ENCODE peak calls at places on chromosome 15, in five cellular contexts. C, Y, W, U and O are unnamed samples.

GRCh38 chr15:61099030-61099800 is 129.9 kb downstream of the RORA start:
- DNase-seq in C (no peak), Y (no peak), W (no peak), U (no peak), O (no peak)

GRCh38 chr15:27776501-27776900 is 322.6 kb downstream of the OCA2 start:
- DNase-seq in C (no peak), Y (no peak), W (no peak), U (no peak), O (no peak)

GRCh38 chr15:77821188-77821958 is 188.7 kb upstream of the LINGO1 start:
- DNase-seq in C (peak; percentile 47), Y (peak; percentile 42), W (no peak), U (peak; percentile 37), O (peak; percentile 44)

GRCh38 chr15:25763206-25763880 is 99.8 kb downstream of the ATP10A start:
- DNase-seq in C (no peak), Y (no peak), W (no peak), U (no peak), O (no peak)

GRCh38 chr15:28901987-28902745 is 16.4 kb downstream of the APBA2 start:
- DNase-seq in C (no peak), Y (no peak), W (no peak), U (no peak), O (no peak)

GRCh38 chr15:29822685-29823459 is 604 bp upstream of the TJP1 start:
- DNase-seq in C (peak; percentile 57), Y (peak; percentile 66), W (peak; percentile 70), U (peak; percentile 52), O (peak; percentile 75)

GRCh38 chr15:63718590-63719035 is 115.1 kb downstream of the HERC1 start:
- DNase-seq in C (no peak), Y (no peak), W (no peak), U (no peak), O (peak; percentile 7)

GRCh38 chr15:60523056-60523455 is 44.1 kb upstream of the ICE2 start:
- DNase-seq in C (no peak), Y (no peak), W (no peak), U (no peak), O (no peak)

GRCh38 chr15:74398183-74398582 is 30.7 kb upstream of the CYP11A1 start:
- DNase-seq in C (no peak), Y (no peak), W (no peak), U (no peak), O (no peak)

GRCh38 chr15:81174759-81175327 is 21.8 kb upstream of the IL16 start:
- DNase-seq in C (no peak), Y (no peak), W (no peak), U (no peak), O (no peak)

GRCh38 chr15:74506515-74506840 is 34.5 kb upstream of the ARID3B start:
- DNase-seq in C (no peak), Y (no peak), W (no peak), U (no peak), O (no peak)

GRCh38 chr15:33380406-33380805 is 69.6 kb downstream of the RYR3 start:
- DNase-seq in C (no peak), Y (no peak), W (peak; percentile 28), U (no peak), O (no peak)

GRCh38 chr15:49059491-49059890 is 13.2 kb upstream of the SECISBP2L start:
- DNase-seq in C (no peak), Y (no peak), W (no peak), U (no peak), O (no peak)

GRCh38 chr15:27250223-27250622 is 279.2 kb downstream of the GABRG3 start:
- DNase-seq in C (no peak), Y (no peak), W (no peak), U (no peak), O (no peak)

GRCh38 chr15:99409097-99409473 is 156.7 kb upstream of the MEF2A start:
- DNase-seq in C (peak; percentile 69), Y (peak; percentile 67), W (peak; percentile 64), U (peak; percentile 38), O (no peak)

GRCh38 chr15:78708713-78709112 is 67.7 kb upstream of the CHRNB4 start:
- DNase-seq in C (no peak), Y (no peak), W (no peak), U (no peak), O (no peak)

GRCh38 chr15:80138962-80139361 is 13.8 kb upstream of the FAH start:
- DNase-seq in C (no peak), Y (no peak), W (no peak), U (no peak), O (no peak)

GRCh38 chr15:58065011-58065444 is 483 bp downstream of the ALDH1A2 start:
- DNase-seq in C (peak; percentile 5), Y (peak; percentile 38), W (peak; percentile 16), U (no peak), O (no peak)

GRCh38 chr15:63544253-63545026 is 40.0 kb downstream of the USP3 start:
- DNase-seq in C (no peak), Y (no peak), W (no peak), U (no peak), O (no peak)

GRCh38 chr15:90680371-90680935 is 36.7 kb upstream of the BLM start:
- DNase-seq in C (no peak), Y (no peak), W (peak; percentile 48), U (no peak), O (peak; percentile 93)

GRCh38 chr15:34223904-34224596 is 766 bp upstream of the EMC4 start:
- DNase-seq in C (no peak), Y (no peak), W (no peak), U (no peak), O (no peak)

GRCh38 chr15:99928429-99928981 is 195.3 kb upstream of the LYSMD4 start:
- DNase-seq in C (peak; percentile 77), Y (peak; percentile 87), W (peak; percentile 76), U (peak; percentile 42), O (peak; percentile 62)

GRCh38 chr15:46365612-46366011 is 730.8 kb downstream of the SQOR start:
- DNase-seq in C (no peak), Y (peak; percentile 12), W (no peak), U (no peak), O (no peak)

DNA sequence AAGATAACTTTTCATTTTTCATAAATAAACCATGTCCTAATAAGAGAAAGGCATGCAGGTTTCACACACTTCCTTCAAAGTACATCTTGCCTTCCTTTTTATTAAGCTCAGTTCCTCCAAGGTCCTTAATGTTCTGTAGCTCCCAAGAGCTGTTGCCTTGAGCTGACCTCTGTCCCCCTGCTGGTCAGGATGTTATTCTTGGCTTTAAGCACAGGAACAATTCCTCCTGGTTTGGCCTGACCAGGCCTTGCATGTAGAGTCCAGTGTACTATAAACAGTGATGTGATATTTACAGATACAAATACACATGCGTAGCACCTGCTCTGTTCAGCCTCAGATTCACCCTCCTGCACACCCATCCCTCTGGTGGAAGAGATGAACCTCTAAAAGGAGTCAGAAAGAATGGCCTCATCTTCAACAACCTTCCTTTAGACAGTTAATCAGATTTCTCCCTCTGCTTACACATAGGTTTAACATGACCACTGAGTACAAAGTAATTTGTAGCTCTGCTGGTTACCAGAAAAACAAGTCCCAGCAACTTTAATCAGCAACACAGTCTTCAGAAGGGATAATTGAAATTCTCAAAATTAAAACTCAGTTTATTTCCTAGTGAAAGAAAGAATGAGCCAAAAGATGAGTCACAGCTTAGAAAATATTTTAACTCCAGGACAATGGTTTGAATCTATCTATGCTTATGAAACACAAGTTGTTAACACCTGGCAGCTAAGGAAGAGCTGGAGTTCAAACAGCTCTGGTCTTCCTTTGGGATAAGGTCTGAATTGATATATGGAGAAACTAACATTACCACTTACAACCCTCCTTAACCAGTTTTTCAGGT is 46.5 kb downstream of the PTPN9 start:
- DNase-seq in C (peak; percentile 21), Y (peak; percentile 57), W (peak; percentile 55), U (peak; percentile 49), O (peak; percentile 44)
- H3K4me1 ChIP-seq in C (peaks cover 20% of the 10 kb centered on the region), Y (peaks cover 46% of the 10 kb centered on the region), W (peaks cover 26% of the 10 kb centered on the region), U (peaks cover 25% of the 10 kb centered on the region), O (peaks cover 13% of the 10 kb centered on the region)

GRCh38 chr15:92611995-92612745 is 43.4 kb downstream of the FAM174B start:
- DNase-seq in C (no peak), Y (no peak), W (no peak), U (no peak), O (no peak)

GRCh38 chr15:92614791-92615785 is 40.5 kb downstream of the FAM174B start:
- DNase-seq in C (no peak), Y (no peak), W (no peak), U (no peak), O (no peak)

GRCh38 chr15:92613841-92614240 is 41.7 kb downstream of the FAM174B start:
- DNase-seq in C (no peak), Y (no peak), W (no peak), U (no peak), O (no peak)

GRCh38 chr15:92612891-92613290 is 42.7 kb downstream of the FAM174B start:
- DNase-seq in C (no peak), Y (no peak), W (no peak), U (no peak), O (no peak)

DNA sequence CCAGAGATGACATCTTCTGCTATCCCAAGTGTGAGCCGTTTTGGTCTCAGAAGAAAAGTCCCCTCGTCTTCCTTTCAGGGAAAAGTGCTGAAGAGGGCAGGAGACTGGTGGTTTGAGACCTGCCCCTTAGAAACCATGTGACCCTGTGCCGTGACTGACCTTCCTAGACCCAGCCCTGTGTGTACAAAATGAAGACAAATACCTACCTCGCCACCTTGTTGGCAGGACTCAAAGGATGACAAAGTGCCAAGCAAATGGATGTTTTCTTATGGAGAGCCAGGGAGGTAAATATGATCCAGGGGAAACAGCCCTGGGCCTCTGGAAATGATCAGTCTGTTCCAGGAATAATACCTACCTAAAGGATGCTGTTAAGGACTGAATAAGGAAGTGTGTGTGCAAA is 41.3 kb downstream of the FAM174B start:
- DNase-seq in C (peak; percentile 63), Y (no peak), W (no peak), U (no peak), O (no peak)
- H3K27ac ChIP-seq in C (peak overlapping the region; percentile 45), Y (no peak overlapping the region), W (no peak overlapping the region), U (no peak overlapping the region), O (no peak overlapping the region)

DNA sequence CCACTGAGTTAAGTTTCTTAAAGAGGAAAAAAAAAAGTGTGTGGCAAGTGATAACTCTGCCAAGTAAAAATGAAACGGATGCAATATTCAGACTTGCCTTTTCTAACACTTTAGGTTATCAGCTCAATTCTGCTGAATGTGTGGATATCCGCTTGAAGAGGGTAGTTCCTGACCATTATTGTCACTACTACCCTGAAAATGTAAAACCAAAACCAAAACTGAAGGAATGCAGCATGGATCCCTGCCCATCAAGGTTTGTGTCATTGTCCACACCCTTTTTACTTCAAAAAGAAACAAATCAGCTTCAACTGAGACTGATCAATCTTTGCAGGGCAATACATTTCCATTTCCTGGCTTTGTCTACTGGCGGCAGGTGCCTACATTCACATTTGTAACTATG is 236.1 kb downstream of the ADAMTSL3 start:
- DNase-seq in C (no peak), Y (no peak), W (no peak), U (no peak), O (no peak)
- H3K4me1 ChIP-seq in C (no peaks in the 10 kb centered on the region), Y (peaks cover 27% of the 10 kb centered on the region), W (no peaks in the 10 kb centered on the region), U (no peaks in the 10 kb centered on the region), O (no peaks in the 10 kb centered on the region)

DNA sequence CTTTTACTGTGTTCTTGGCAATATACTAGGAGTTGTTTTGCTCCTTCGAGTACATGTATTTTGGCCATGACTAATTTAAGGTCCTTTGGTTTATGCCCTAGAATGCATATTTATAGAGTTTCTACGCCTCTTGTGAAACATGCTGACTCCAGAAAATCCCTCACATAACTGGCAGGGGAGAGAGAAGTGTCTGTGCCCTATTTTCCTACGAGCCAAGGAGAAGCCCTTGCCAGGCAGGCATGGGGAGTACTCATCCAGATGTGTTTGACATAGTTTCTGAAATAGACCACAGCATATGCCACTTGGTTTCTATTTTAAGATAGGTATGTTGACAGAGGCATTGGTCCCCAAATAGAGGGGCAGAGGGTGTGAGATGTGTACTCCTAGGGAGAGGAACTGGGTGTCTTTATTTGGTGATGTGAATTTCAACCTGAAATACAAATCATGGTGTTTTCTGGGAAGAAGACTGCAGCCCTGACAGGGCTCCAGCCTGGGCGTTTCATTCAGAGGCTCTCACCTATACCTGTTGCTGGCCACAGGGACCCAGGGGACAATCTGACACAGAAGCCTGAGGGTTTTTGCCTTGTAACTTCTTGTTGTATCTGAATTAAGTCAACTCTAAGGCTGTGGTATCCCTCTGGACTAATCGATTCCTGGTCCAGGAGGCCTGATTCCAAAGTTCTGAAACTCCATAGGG is 267.8 kb upstream of the C2CD4B start:
- DNase-seq in C (no peak), Y (peak; percentile 28), W (peak; percentile 52), U (no peak), O (no peak)
- H3K27ac ChIP-seq in C (peak overlapping the region; percentile 24), Y (peak overlapping the region; percentile 68), W (peak overlapping the region; percentile 87), U (no peak overlapping the region), O (no peak overlapping the region)